ENCODE peak calls at places on chromosome 1, in nine cellular contexts. One of them, this sample, is unnamed.

GRCh38 chr1:233677690-233678354 is 63.9 kb downstream of the KCNK1 start:
- DNase-seq in DND-41: no peak
- DNase-seq in CD8-positive, alpha-beta memory T cell: no peak
- DNase-seq in right atrium auricular region: no peak
- DNase-seq in uterus: no peak
- DNase-seq in breast epithelium: no peak
- DNase-seq in WERI-Rb-1: no peak
- DNase-seq in heart left ventricle: no peak
- DNase-seq in neuronal stem cell: no peak
- DNase-seq in this sample: no peak

GRCh38 chr1:67847466-67847865 is 14.2 kb upstream of the GNG12 start:
- DNase-seq in right atrium auricular region: no peak
- DNase-seq in uterus: no peak
- DNase-seq in CD8-positive, alpha-beta memory T cell: no peak
- DNase-seq in breast epithelium: no peak
- DNase-seq in neuronal stem cell: no peak
- DNase-seq in heart left ventricle: no peak
- DNase-seq in DND-41: no peak
- DNase-seq in WERI-Rb-1: no peak
- DNase-seq in this sample: no peak

GRCh38 chr1:176448340-176448739 is 14.6 kb upstream of the PAPPA2 start:
- DNase-seq in neuronal stem cell: no peak
- DNase-seq in uterus: no peak
- DNase-seq in CD8-positive, alpha-beta memory T cell: no peak
- DNase-seq in DND-41: no peak
- DNase-seq in right atrium auricular region: no peak
- DNase-seq in breast epithelium: no peak
- DNase-seq in heart left ventricle: no peak
- DNase-seq in WERI-Rb-1: no peak
- DNase-seq in this sample: no peak

GRCh38 chr1:38088366-38088765 is 41.8 kb upstream of the POU3F1 start:
- DNase-seq in uterus: no peak
- DNase-seq in WERI-Rb-1: peak; percentile 19
- DNase-seq in heart left ventricle: no peak
- DNase-seq in right atrium auricular region: no peak
- DNase-seq in CD8-positive, alpha-beta memory T cell: no peak
- DNase-seq in breast epithelium: no peak
- DNase-seq in DND-41: no peak
- DNase-seq in neuronal stem cell: no peak
- DNase-seq in this sample: no peak

GRCh38 chr1:202036595-202037387 is 26.4 kb downstream of the ELF3 start:
- DNase-seq in uterus: no peak
- DNase-seq in breast epithelium: no peak
- DNase-seq in heart left ventricle: no peak
- DNase-seq in CD8-positive, alpha-beta memory T cell: no peak
- DNase-seq in right atrium auricular region: no peak
- DNase-seq in neuronal stem cell: no peak
- DNase-seq in DND-41: no peak
- DNase-seq in WERI-Rb-1: peak; percentile 53
- DNase-seq in this sample: peak; percentile 5

GRCh38 chr1:232578681-232579195 is 51.2 kb downstream of the SIPA1L2 start:
- DNase-seq in right atrium auricular region: no peak
- DNase-seq in DND-41: peak; percentile 70
- DNase-seq in WERI-Rb-1: no peak
- DNase-seq in heart left ventricle: no peak
- DNase-seq in neuronal stem cell: no peak
- DNase-seq in breast epithelium: no peak
- DNase-seq in CD8-positive, alpha-beta memory T cell: no peak
- DNase-seq in uterus: no peak
- DNase-seq in this sample: no peak

GRCh38 chr1:164891615-164892014 is 332.6 kb downstream of the PBX1 start:
- DNase-seq in DND-41: no peak
- DNase-seq in WERI-Rb-1: no peak
- DNase-seq in breast epithelium: no peak
- DNase-seq in neuronal stem cell: no peak
- DNase-seq in heart left ventricle: no peak
- DNase-seq in CD8-positive, alpha-beta memory T cell: no peak
- DNase-seq in uterus: no peak
- DNase-seq in right atrium auricular region: no peak
- DNase-seq in this sample: peak; percentile 32

GRCh38 chr1:177780096-177780700 is 189.7 kb downstream of the SEC16B start:
- DNase-seq in breast epithelium: no peak
- DNase-seq in heart left ventricle: no peak
- DNase-seq in WERI-Rb-1: peak; percentile 45
- DNase-seq in right atrium auricular region: no peak
- DNase-seq in CD8-positive, alpha-beta memory T cell: no peak
- DNase-seq in DND-41: no peak
- DNase-seq in neuronal stem cell: no peak
- DNase-seq in uterus: no peak
- DNase-seq in this sample: peak; percentile 43

GRCh38 chr1:241591317-241591716 is 48.9 kb downstream of the CHML start:
- DNase-seq in WERI-Rb-1: no peak
- DNase-seq in uterus: no peak
- DNase-seq in DND-41: no peak
- DNase-seq in breast epithelium: peak; percentile 63
- DNase-seq in CD8-positive, alpha-beta memory T cell: no peak
- DNase-seq in heart left ventricle: no peak
- DNase-seq in right atrium auricular region: no peak
- DNase-seq in neuronal stem cell: no peak
- DNase-seq in this sample: no peak

GRCh38 chr1:34188418-34188817 is 11.7 kb downstream of the C1orf94 start:
- DNase-seq in neuronal stem cell: no peak
- DNase-seq in uterus: no peak
- DNase-seq in WERI-Rb-1: no peak
- DNase-seq in CD8-positive, alpha-beta memory T cell: no peak
- DNase-seq in breast epithelium: no peak
- DNase-seq in DND-41: no peak
- DNase-seq in heart left ventricle: no peak
- DNase-seq in right atrium auricular region: no peak
- DNase-seq in this sample: peak; percentile 85

GRCh38 chr1:109910123-109910962 is at the start of gene CSF1:
- DNase-seq in WERI-Rb-1: peak; percentile 52
- DNase-seq in right atrium auricular region: peak; percentile 92
- DNase-seq in heart left ventricle: peak; percentile 82
- DNase-seq in CD8-positive, alpha-beta memory T cell: peak; percentile 49
- DNase-seq in DND-41: peak; percentile 55
- DNase-seq in uterus: peak; percentile 90
- DNase-seq in breast epithelium: peak; percentile 67
- DNase-seq in neuronal stem cell: peak; percentile 70
- DNase-seq in this sample: peak; percentile 91

GRCh38 chr1:240621249-240621648 is 9.3 kb upstream of the GREM2 start:
- DNase-seq in DND-41: no peak
- DNase-seq in heart left ventricle: no peak
- DNase-seq in right atrium auricular region: no peak
- DNase-seq in breast epithelium: no peak
- DNase-seq in uterus: no peak
- DNase-seq in WERI-Rb-1: no peak
- DNase-seq in neuronal stem cell: no peak
- DNase-seq in CD8-positive, alpha-beta memory T cell: no peak
- DNase-seq in this sample: no peak

DNA sequence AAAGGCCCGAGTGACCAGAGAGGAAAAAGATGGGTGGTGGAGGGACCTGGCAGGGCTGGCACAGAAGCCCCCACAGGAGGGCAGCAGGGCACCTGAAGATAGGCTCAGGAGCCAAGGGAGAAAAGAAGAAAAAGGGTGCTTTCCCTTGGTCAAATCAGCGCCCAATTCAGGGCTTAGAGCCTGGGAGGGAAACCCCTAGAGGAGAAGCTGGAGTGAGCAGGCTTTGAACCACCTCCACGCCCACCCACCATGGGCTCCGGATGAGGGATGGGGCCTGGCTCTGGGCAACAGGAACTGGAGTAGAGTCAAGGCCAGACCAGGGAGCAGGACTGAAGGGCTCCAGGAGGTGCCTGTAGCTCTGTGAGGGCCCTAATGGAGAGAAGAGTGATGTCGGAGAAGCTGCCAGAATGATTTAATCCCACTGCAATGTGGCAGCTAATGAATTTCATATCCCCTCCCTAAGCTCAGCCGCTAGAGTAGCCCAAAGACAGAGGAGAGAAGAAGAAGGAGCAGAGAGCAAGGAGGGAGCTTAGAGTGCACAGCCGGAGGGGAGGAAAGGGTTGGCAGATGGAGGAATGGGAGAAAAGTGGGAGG is 12.0 kb upstream of the PRELP start:
- DNase-seq in WERI-Rb-1: peak; percentile 63
- DNase-seq in breast epithelium: no peak
- DNase-seq in DND-41: no peak
- DNase-seq in CD8-positive, alpha-beta memory T cell: no peak
- DNase-seq in heart left ventricle: no peak
- DNase-seq in neuronal stem cell: no peak
- DNase-seq in right atrium auricular region: no peak
- DNase-seq in uterus: peak; percentile 75
- DNase-seq in this sample: no peak
- H3K27me3 ChIP-seq in WERI-Rb-1: no peaks in the 10 kb centered on the region
- H3K27me3 ChIP-seq in breast epithelium: no peaks in the 10 kb centered on the region
- H3K27me3 ChIP-seq in DND-41: peaks cover 54% of the 10 kb centered on the region
- H3K27me3 ChIP-seq in CD8-positive, alpha-beta memory T cell: no peaks in the 10 kb centered on the region
- H3K27me3 ChIP-seq in heart left ventricle: no peaks in the 10 kb centered on the region
- H3K27me3 ChIP-seq in neuronal stem cell: peaks cover 33% of the 10 kb centered on the region
- H3K27me3 ChIP-seq in right atrium auricular region: no peaks in the 10 kb centered on the region
- H3K27me3 ChIP-seq in uterus: no peaks in the 10 kb centered on the region
- H3K27me3 ChIP-seq in this sample: no peaks in the 10 kb centered on the region

GRCh38 chr1:33072707-33073106 is 8.2 kb upstream of the AZIN2 start:
- DNase-seq in breast epithelium: no peak
- DNase-seq in WERI-Rb-1: no peak
- DNase-seq in CD8-positive, alpha-beta memory T cell: no peak
- DNase-seq in DND-41: no peak
- DNase-seq in heart left ventricle: no peak
- DNase-seq in neuronal stem cell: no peak
- DNase-seq in right atrium auricular region: no peak
- DNase-seq in uterus: no peak
- DNase-seq in this sample: no peak
- H3K36me3 ChIP-seq in breast epithelium: no peaks in the 10 kb centered on the region
- H3K36me3 ChIP-seq in WERI-Rb-1: no peaks in the 10 kb centered on the region
- H3K36me3 ChIP-seq in CD8-positive, alpha-beta memory T cell: no peaks in the 10 kb centered on the region
- H3K36me3 ChIP-seq in DND-41: no peaks in the 10 kb centered on the region
- H3K36me3 ChIP-seq in heart left ventricle: no peaks in the 10 kb centered on the region
- H3K36me3 ChIP-seq in neuronal stem cell: no peaks in the 10 kb centered on the region
- H3K36me3 ChIP-seq in right atrium auricular region: no peaks in the 10 kb centered on the region
- H3K36me3 ChIP-seq in uterus: no peaks in the 10 kb centered on the region
- H3K36me3 ChIP-seq in this sample: no peaks in the 10 kb centered on the region

GRCh38 chr1:76133977-76134376 is 59.4 kb downstream of the ST6GALNAC3 start:
- DNase-seq in neuronal stem cell: no peak
- DNase-seq in DND-41: no peak
- DNase-seq in CD8-positive, alpha-beta memory T cell: no peak
- DNase-seq in breast epithelium: no peak
- DNase-seq in heart left ventricle: no peak
- DNase-seq in right atrium auricular region: no peak
- DNase-seq in uterus: no peak
- DNase-seq in WERI-Rb-1: no peak
- DNase-seq in this sample: no peak
- H3K4me3 ChIP-seq in neuronal stem cell: no peak overlapping the region
- H3K4me3 ChIP-seq in DND-41: no peak overlapping the region
- H3K4me3 ChIP-seq in CD8-positive, alpha-beta memory T cell: no peak overlapping the region
- H3K4me3 ChIP-seq in breast epithelium: no peak overlapping the region
- H3K4me3 ChIP-seq in heart left ventricle: no peak overlapping the region
- H3K4me3 ChIP-seq in right atrium auricular region: no peak overlapping the region
- H3K4me3 ChIP-seq in uterus: no peak overlapping the region
- H3K4me3 ChIP-seq in WERI-Rb-1: no peak overlapping the region
- H3K4me3 ChIP-seq in this sample: no peak overlapping the region

DNA sequence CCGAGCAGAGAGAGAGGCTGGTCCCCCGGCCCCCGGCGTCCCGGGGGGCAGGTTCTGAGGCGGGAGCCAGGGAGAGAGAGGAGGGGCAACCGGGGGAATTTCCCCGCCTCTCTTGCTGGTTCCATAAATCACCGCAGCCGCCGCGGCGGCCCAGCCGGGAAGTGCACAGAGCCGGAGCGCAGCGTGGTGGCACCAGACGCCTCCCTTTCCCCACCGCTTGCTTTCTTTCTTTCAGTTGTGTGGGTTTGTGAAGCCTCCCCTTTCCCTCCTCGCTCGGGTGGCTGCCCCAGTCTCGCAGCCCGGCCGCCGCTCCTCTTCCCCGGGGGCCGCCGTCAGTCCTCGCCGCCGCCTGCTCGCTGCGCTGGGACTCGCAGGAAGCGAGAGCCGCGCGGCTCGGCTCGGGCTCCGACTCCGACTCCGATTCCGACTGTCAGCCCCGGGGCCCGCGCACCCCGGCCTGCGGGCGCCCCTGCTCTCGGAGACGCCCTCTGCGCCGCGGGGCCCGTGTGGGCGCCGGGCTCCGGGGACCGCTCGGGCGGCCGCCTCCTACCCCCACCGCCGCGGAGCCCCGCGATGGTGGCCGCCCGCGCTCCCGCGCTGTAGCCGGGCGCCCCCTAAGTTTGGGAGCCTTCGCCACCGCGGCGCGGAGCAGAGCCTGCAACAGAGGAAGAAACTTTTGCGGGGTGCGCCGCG is at the start of gene CACHD1:
- DNase-seq in breast epithelium: peak; percentile 69
- DNase-seq in right atrium auricular region: peak; percentile 86
- DNase-seq in heart left ventricle: peak; percentile 79
- DNase-seq in neuronal stem cell: peak; percentile 78
- DNase-seq in DND-41: no peak
- DNase-seq in WERI-Rb-1: peak; percentile 85
- DNase-seq in uterus: peak; percentile 84
- DNase-seq in CD8-positive, alpha-beta memory T cell: no peak
- DNase-seq in this sample: peak; percentile 95
- H3K27me3 ChIP-seq in breast epithelium: no peaks in the 10 kb centered on the region
- H3K27me3 ChIP-seq in right atrium auricular region: no peaks in the 10 kb centered on the region
- H3K27me3 ChIP-seq in heart left ventricle: no peaks in the 10 kb centered on the region
- H3K27me3 ChIP-seq in neuronal stem cell: no peaks in the 10 kb centered on the region
- H3K27me3 ChIP-seq in DND-41: no peaks in the 10 kb centered on the region
- H3K27me3 ChIP-seq in WERI-Rb-1: no peaks in the 10 kb centered on the region
- H3K27me3 ChIP-seq in uterus: no peaks in the 10 kb centered on the region
- H3K27me3 ChIP-seq in CD8-positive, alpha-beta memory T cell: no peaks in the 10 kb centered on the region
- H3K27me3 ChIP-seq in this sample: peaks cover 20% of the 10 kb centered on the region

GRCh38 chr1:26717066-26717465 is 21.3 kb downstream of the ARID1A start:
- DNase-seq in CD8-positive, alpha-beta memory T cell: no peak
- DNase-seq in neuronal stem cell: no peak
- DNase-seq in right atrium auricular region: no peak
- DNase-seq in WERI-Rb-1: no peak
- DNase-seq in heart left ventricle: no peak
- DNase-seq in DND-41: no peak
- DNase-seq in uterus: no peak
- DNase-seq in breast epithelium: no peak
- DNase-seq in this sample: no peak
- H3K36me3 ChIP-seq in CD8-positive, alpha-beta memory T cell: no peaks in the 10 kb centered on the region
- H3K36me3 ChIP-seq in neuronal stem cell: peaks cover 78% of the 10 kb centered on the region
- H3K36me3 ChIP-seq in right atrium auricular region: no peaks in the 10 kb centered on the region
- H3K36me3 ChIP-seq in WERI-Rb-1: peaks cover 52% of the 10 kb centered on the region
- H3K36me3 ChIP-seq in heart left ventricle: peaks cover 4% of the 10 kb centered on the region
- H3K36me3 ChIP-seq in DND-41: peaks cover 69% of the 10 kb centered on the region
- H3K36me3 ChIP-seq in uterus: no peaks in the 10 kb centered on the region
- H3K36me3 ChIP-seq in breast epithelium: no peaks in the 10 kb centered on the region
- H3K36me3 ChIP-seq in this sample: no peaks in the 10 kb centered on the region

GRCh38 chr1:204359474-204360255 is at the start of gene PLEKHA6:
- DNase-seq in uterus: no peak
- DNase-seq in DND-41: peak; percentile 55
- DNase-seq in WERI-Rb-1: peak; percentile 100
- DNase-seq in neuronal stem cell: no peak
- DNase-seq in right atrium auricular region: no peak
- DNase-seq in heart left ventricle: peak; percentile 56
- DNase-seq in CD8-positive, alpha-beta memory T cell: no peak
- DNase-seq in breast epithelium: no peak
- DNase-seq in this sample: peak; percentile 74
- H3K4me3 ChIP-seq in uterus: no peak within 1 kb of the TSS
- H3K4me3 ChIP-seq in DND-41: no peak within 1 kb of the TSS
- H3K4me3 ChIP-seq in WERI-Rb-1: peak within 1 kb of the TSS; percentile 47
- H3K4me3 ChIP-seq in neuronal stem cell: no peak within 1 kb of the TSS
- H3K4me3 ChIP-seq in right atrium auricular region: no peak within 1 kb of the TSS
- H3K4me3 ChIP-seq in heart left ventricle: peak within 1 kb of the TSS; percentile 42
- H3K4me3 ChIP-seq in CD8-positive, alpha-beta memory T cell: no peak within 1 kb of the TSS
- H3K4me3 ChIP-seq in breast epithelium: no peak within 1 kb of the TSS
- H3K4me3 ChIP-seq in this sample: peak within 1 kb of the TSS; percentile 12